ENCODE peak calls at places on chromosomes 6 and 20, in eight cellular contexts. One of them, this sample, is unnamed.

GRCh38 chr20:38300433-38300832 is 3.5 kb upstream of the BPI start:
- DNase-seq in heart left ventricle: no peak
- DNase-seq in endodermal cell: no peak
- DNase-seq in upper lobe of right lung: no peak
- DNase-seq in body of pancreas: no peak
- DNase-seq in psoas muscle: no peak
- DNase-seq in substantia nigra: no peak
- DNase-seq in esophagus muscularis mucosa: no peak
- DNase-seq in this sample: no peak

GRCh38 chr6:83908813-83909212 is 49.3 kb downstream of the CYB5R4 start:
- DNase-seq in heart left ventricle: no peak
- DNase-seq in endodermal cell: no peak
- DNase-seq in upper lobe of right lung: no peak
- DNase-seq in body of pancreas: no peak
- DNase-seq in psoas muscle: no peak
- DNase-seq in substantia nigra: no peak
- DNase-seq in esophagus muscularis mucosa: no peak
- DNase-seq in this sample: no peak

GRCh38 chr6:38684244-38684643 is 18.7 kb downstream of the GLO1 start:
- DNase-seq in heart left ventricle: no peak
- DNase-seq in endodermal cell: no peak
- DNase-seq in upper lobe of right lung: no peak
- DNase-seq in body of pancreas: no peak
- DNase-seq in psoas muscle: no peak
- DNase-seq in substantia nigra: no peak
- DNase-seq in esophagus muscularis mucosa: no peak
- DNase-seq in this sample: no peak

GRCh38 chr6:54085526-54085925 is 25.7 kb upstream of the MLIP start:
- DNase-seq in heart left ventricle: peak
- DNase-seq in endodermal cell: no peak
- DNase-seq in upper lobe of right lung: no peak
- DNase-seq in body of pancreas: peak
- DNase-seq in psoas muscle: no peak
- DNase-seq in substantia nigra: no peak
- DNase-seq in esophagus muscularis mucosa: no peak
- DNase-seq in this sample: no peak

GRCh38 chr20:17798601-17799000 is 98.8 kb downstream of the BANF2 start:
- DNase-seq in heart left ventricle: no peak
- DNase-seq in endodermal cell: no peak
- DNase-seq in upper lobe of right lung: no peak
- DNase-seq in body of pancreas: no peak
- DNase-seq in psoas muscle: no peak
- DNase-seq in substantia nigra: no peak
- DNase-seq in esophagus muscularis mucosa: no peak
- DNase-seq in this sample: no peak

GRCh38 chr20:38114353-38114791 is 50.7 kb downstream of the TGM2 start:
- DNase-seq in heart left ventricle: no peak
- DNase-seq in endodermal cell: peak
- DNase-seq in upper lobe of right lung: no peak
- DNase-seq in body of pancreas: no peak
- DNase-seq in psoas muscle: no peak
- DNase-seq in substantia nigra: no peak
- DNase-seq in esophagus muscularis mucosa: peak
- DNase-seq in this sample: no peak

GRCh38 chr6:135722679-135723078 is 128.8 kb upstream of the PDE7B start:
- DNase-seq in heart left ventricle: no peak
- DNase-seq in endodermal cell: no peak
- DNase-seq in upper lobe of right lung: no peak
- DNase-seq in body of pancreas: peak
- DNase-seq in psoas muscle: no peak
- DNase-seq in substantia nigra: no peak
- DNase-seq in esophagus muscularis mucosa: no peak
- DNase-seq in this sample: no peak

GRCh38 chr20:1907586-1907985 is 12.4 kb downstream of the SIRPA start:
- DNase-seq in heart left ventricle: no peak
- DNase-seq in endodermal cell: no peak
- DNase-seq in upper lobe of right lung: no peak
- DNase-seq in body of pancreas: no peak
- DNase-seq in psoas muscle: peak
- DNase-seq in substantia nigra: no peak
- DNase-seq in esophagus muscularis mucosa: no peak
- DNase-seq in this sample: no peak

GRCh38 chr6:144896876-144897275 is 611.7 kb downstream of the UTRN start:
- DNase-seq in heart left ventricle: no peak
- DNase-seq in endodermal cell: no peak
- DNase-seq in upper lobe of right lung: no peak
- DNase-seq in body of pancreas: peak
- DNase-seq in psoas muscle: no peak
- DNase-seq in substantia nigra: no peak
- DNase-seq in esophagus muscularis mucosa: no peak
- DNase-seq in this sample: no peak

GRCh38 chr6:144896296-144896695 is 611.2 kb downstream of the UTRN start:
- DNase-seq in heart left ventricle: no peak
- DNase-seq in endodermal cell: no peak
- DNase-seq in upper lobe of right lung: no peak
- DNase-seq in body of pancreas: no peak
- DNase-seq in psoas muscle: no peak
- DNase-seq in substantia nigra: no peak
- DNase-seq in esophagus muscularis mucosa: no peak
- DNase-seq in this sample: no peak

GRCh38 chr6:144895890-144896289 is 610.8 kb downstream of the UTRN start:
- DNase-seq in heart left ventricle: no peak
- DNase-seq in endodermal cell: peak
- DNase-seq in upper lobe of right lung: no peak
- DNase-seq in body of pancreas: no peak
- DNase-seq in psoas muscle: no peak
- DNase-seq in substantia nigra: no peak
- DNase-seq in esophagus muscularis mucosa: no peak
- DNase-seq in this sample: no peak

GRCh38 chr6:144894240-144894639 is 609.1 kb downstream of the UTRN start:
- DNase-seq in heart left ventricle: no peak
- DNase-seq in endodermal cell: no peak
- DNase-seq in upper lobe of right lung: no peak
- DNase-seq in body of pancreas: no peak
- DNase-seq in psoas muscle: no peak
- DNase-seq in substantia nigra: no peak
- DNase-seq in esophagus muscularis mucosa: no peak
- DNase-seq in this sample: no peak

DNA sequence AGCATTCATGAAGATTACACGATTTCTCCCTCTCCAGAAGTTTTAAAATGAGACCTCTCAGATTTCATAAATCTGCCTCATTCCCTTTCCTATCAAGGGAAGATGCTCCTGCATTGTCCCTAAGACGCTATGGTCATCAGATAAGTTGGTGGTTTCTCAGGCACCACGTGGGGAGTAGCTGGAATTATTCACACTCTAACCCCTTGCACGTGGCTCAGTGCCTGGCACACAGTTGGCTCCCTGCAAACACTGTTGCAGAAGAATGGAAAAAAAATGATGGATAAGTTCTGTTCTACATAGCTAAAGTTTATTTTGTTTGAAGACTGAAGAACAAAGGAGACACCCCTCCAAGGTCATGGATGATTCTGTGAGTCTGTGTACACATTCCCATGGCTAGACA is 610.2 kb downstream of the UTRN start:
- DNase-seq in heart left ventricle: no peak
- DNase-seq in endodermal cell: no peak
- DNase-seq in upper lobe of right lung: no peak
- DNase-seq in body of pancreas: no peak
- DNase-seq in psoas muscle: no peak
- DNase-seq in substantia nigra: no peak
- DNase-seq in esophagus muscularis mucosa: no peak
- DNase-seq in this sample: no peak
- H3K27ac ChIP-seq in heart left ventricle: no peak
- H3K27ac ChIP-seq in endodermal cell: no peak
- H3K27ac ChIP-seq in upper lobe of right lung: no peak
- H3K27ac ChIP-seq in body of pancreas: no peak
- H3K27ac ChIP-seq in psoas muscle: no peak
- H3K27ac ChIP-seq in substantia nigra: no peak
- H3K27ac ChIP-seq in esophagus muscularis mucosa: no peak
- H3K27ac ChIP-seq in this sample: no peak

DNA sequence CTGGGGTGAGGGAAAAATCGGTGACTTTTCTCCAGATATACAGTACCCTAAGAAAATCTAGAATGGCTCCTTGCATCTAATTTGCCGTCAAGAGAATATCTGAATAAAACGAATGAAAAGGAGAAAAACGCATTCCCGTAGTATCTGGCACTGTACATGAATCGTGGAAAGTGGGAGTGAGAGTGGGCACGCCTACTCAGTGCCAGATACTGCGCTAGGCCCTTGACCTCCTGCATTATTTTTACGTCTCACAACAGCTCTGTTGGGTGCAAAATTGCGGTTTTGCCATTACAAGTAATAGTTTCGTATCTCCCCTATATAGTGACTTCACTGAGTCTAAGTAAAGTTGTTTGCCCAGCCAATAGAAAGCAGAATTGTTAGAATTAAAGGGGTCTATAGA is 1.3 kb downstream of the CALHM6 start:
- DNase-seq in heart left ventricle: no peak
- DNase-seq in endodermal cell: no peak
- DNase-seq in upper lobe of right lung: no peak
- DNase-seq in body of pancreas: no peak
- DNase-seq in psoas muscle: no peak
- DNase-seq in substantia nigra: no peak
- DNase-seq in esophagus muscularis mucosa: no peak
- DNase-seq in this sample: no peak
- H3K27ac ChIP-seq in heart left ventricle: peak
- H3K27ac ChIP-seq in endodermal cell: no peak
- H3K27ac ChIP-seq in upper lobe of right lung: no peak
- H3K27ac ChIP-seq in body of pancreas: no peak
- H3K27ac ChIP-seq in psoas muscle: no peak
- H3K27ac ChIP-seq in substantia nigra: no peak
- H3K27ac ChIP-seq in esophagus muscularis mucosa: no peak
- H3K27ac ChIP-seq in this sample: peak

GRCh38 chr20:62272200-62272599 is 30.6 kb upstream of the ADRM1 start:
- DNase-seq in heart left ventricle: no peak
- DNase-seq in endodermal cell: peak
- DNase-seq in upper lobe of right lung: no peak
- DNase-seq in body of pancreas: no peak
- DNase-seq in psoas muscle: no peak
- DNase-seq in substantia nigra: no peak
- DNase-seq in esophagus muscularis mucosa: no peak
- DNase-seq in this sample: no peak

GRCh38 chr20:62275263-62275619 is 27.6 kb upstream of the ADRM1 start:
- DNase-seq in heart left ventricle: no peak
- DNase-seq in endodermal cell: no peak
- DNase-seq in upper lobe of right lung: no peak
- DNase-seq in body of pancreas: no peak
- DNase-seq in psoas muscle: no peak
- DNase-seq in substantia nigra: no peak
- DNase-seq in esophagus muscularis mucosa: no peak
- DNase-seq in this sample: no peak

GRCh38 chr20:62273421-62273820 is 29.4 kb upstream of the ADRM1 start:
- DNase-seq in heart left ventricle: no peak
- DNase-seq in endodermal cell: no peak
- DNase-seq in upper lobe of right lung: no peak
- DNase-seq in body of pancreas: no peak
- DNase-seq in psoas muscle: no peak
- DNase-seq in substantia nigra: no peak
- DNase-seq in esophagus muscularis mucosa: no peak
- DNase-seq in this sample: no peak

GRCh38 chr20:62276448-62276847 is 26.3 kb upstream of the ADRM1 start:
- DNase-seq in heart left ventricle: peak
- DNase-seq in endodermal cell: no peak
- DNase-seq in upper lobe of right lung: no peak
- DNase-seq in body of pancreas: peak
- DNase-seq in psoas muscle: peak
- DNase-seq in substantia nigra: peak
- DNase-seq in esophagus muscularis mucosa: no peak
- DNase-seq in this sample: no peak

DNA sequence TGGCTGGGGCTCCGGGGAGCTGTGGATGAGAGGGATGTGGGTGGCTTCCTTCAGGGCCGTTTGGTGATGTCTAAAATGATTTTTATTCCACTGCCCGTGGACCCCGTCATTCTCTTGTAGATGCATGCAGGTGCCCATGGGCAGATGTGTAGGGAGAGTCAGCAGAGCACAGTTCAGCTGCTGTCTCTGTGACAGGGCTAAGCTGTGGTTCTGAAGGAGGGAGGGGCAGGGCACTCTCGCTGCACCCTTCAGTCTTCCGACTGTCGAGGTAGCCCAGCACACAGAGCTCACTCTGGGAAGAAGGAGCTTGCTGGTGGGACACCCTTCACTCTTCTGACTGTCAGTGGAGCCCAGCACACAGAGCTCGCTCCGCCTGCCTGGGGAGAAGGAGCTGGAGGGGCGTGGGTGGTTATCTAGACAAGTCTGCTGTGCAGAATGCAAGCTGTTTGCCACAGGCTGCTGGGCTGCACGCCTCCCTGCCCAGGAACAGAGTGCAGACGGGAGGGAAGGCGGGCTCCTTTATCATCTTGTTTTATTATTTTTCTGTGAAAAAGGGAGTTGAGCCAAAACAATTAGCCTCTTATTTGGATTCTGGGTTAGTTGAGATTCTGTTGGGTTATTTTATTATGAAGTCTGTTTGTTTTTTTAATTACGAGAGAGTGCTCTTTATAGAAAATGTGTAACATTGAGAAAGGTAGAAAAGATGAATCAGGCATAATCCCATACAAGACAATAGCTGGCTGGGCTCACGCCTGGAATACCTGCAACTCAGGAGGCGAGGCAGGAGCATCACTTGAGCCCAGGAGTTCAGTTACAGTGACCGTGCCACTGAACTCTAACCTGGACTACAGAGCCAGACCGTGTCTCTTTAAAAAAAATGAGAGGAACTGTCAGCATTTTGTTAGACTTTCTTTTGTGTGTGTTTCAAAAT is 28.2 kb upstream of the ADRM1 start:
- DNase-seq in heart left ventricle: no peak
- DNase-seq in endodermal cell: no peak
- DNase-seq in upper lobe of right lung: no peak
- DNase-seq in body of pancreas: no peak
- DNase-seq in psoas muscle: no peak
- DNase-seq in substantia nigra: no peak
- DNase-seq in esophagus muscularis mucosa: no peak
- DNase-seq in this sample: no peak
- H3K27ac ChIP-seq in heart left ventricle: no peak
- H3K27ac ChIP-seq in endodermal cell: no peak
- H3K27ac ChIP-seq in upper lobe of right lung: no peak
- H3K27ac ChIP-seq in body of pancreas: no peak
- H3K27ac ChIP-seq in psoas muscle: peak
- H3K27ac ChIP-seq in substantia nigra: no peak
- H3K27ac ChIP-seq in esophagus muscularis mucosa: no peak
- H3K27ac ChIP-seq in this sample: no peak

DNA sequence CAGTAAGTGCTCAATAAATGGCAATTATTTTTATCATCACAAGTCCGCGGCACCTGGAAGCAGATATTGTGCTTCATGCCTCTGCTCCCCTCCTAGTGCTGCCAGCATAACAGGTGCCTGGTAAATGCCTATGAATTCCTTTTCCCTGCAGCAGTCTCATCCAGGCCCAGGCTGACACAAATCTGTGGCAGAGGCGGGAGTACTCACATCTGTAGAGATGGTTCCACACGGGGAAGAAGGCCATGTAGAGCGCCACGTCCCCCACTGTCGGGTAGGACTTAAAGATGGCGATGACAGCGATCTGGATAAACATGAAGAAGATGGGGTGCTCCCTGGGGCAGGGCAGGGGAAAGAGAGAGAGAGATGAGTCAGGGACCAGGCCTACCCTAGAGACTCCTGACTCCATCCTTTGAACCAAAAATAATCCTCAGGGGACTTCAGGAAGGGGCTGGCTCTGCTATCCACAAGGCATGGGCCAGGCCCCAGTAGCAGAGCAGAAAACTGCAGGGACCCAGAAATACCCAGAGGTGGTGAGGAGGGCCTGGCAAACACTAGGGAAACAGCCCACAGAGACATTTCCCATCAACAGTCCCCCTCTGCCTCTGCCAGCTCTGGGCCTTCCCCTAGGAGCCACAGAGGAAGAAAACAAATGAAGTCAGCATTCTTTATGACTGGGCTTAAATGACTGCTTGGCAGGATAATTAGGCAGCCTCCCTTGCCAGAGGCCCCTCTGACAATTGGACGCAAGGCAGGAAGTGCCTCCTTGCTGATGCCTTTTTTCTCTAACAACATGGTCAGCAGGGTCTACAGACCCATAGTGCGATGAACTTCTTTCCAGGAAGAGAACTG is 23.0 kb downstream of the MAP1LC3A start:
- DNase-seq in heart left ventricle: no peak
- DNase-seq in endodermal cell: no peak
- DNase-seq in upper lobe of right lung: no peak
- DNase-seq in body of pancreas: no peak
- DNase-seq in psoas muscle: no peak
- DNase-seq in substantia nigra: peak
- DNase-seq in esophagus muscularis mucosa: peak
- DNase-seq in this sample: no peak
- H3K27ac ChIP-seq in heart left ventricle: peak
- H3K27ac ChIP-seq in endodermal cell: no peak
- H3K27ac ChIP-seq in upper lobe of right lung: peak
- H3K27ac ChIP-seq in body of pancreas: no peak
- H3K27ac ChIP-seq in psoas muscle: peak
- H3K27ac ChIP-seq in substantia nigra: peak
- H3K27ac ChIP-seq in esophagus muscularis mucosa: peak
- H3K27ac ChIP-seq in this sample: peak